ENCODE peak calls at places on chromosome 22, in five cellular contexts. One of them, this sample, is unnamed.

GRCh38 chr22:44920183-44920582 is 89.6 kb downstream of the PHF21B start:
- DNase-seq in lower lobe of right lung: peak
- DNase-seq in IMR-90: no peak
- DNase-seq in upper lobe of right lung: peak
- DNase-seq in body of pancreas: no peak
- DNase-seq in this sample: no peak

GRCh38 chr22:50276143-50276542 is 6.0 kb upstream of the MAPK11 start:
- DNase-seq in body of pancreas: peak
- DNase-seq in lower lobe of right lung: peak
- DNase-seq in IMR-90: peak
- DNase-seq in upper lobe of right lung: peak
- DNase-seq in this sample: peak

GRCh38 chr22:33780761-33781160 is 139.5 kb downstream of the LARGE1 start:
- DNase-seq in upper lobe of right lung: no peak
- DNase-seq in IMR-90: no peak
- DNase-seq in lower lobe of right lung: no peak
- DNase-seq in body of pancreas: peak
- DNase-seq in this sample: no peak

GRCh38 chr22:23579280-23579679 is 810 bp downstream of the IGLL1 start:
- DNase-seq in upper lobe of right lung: no peak
- DNase-seq in lower lobe of right lung: no peak
- DNase-seq in body of pancreas: no peak
- DNase-seq in IMR-90: no peak
- DNase-seq in this sample: no peak

GRCh38 chr22:49046546-49047305 is 780.9 kb downstream of the BRD1 start:
- DNase-seq in IMR-90: no peak
- DNase-seq in upper lobe of right lung: peak
- DNase-seq in body of pancreas: peak
- DNase-seq in lower lobe of right lung: no peak
- DNase-seq in this sample: no peak

GRCh38 chr22:50119768-50120251 is 30.0 kb downstream of the MOV10L1 start:
- DNase-seq in lower lobe of right lung: no peak
- DNase-seq in IMR-90: peak
- DNase-seq in upper lobe of right lung: no peak
- DNase-seq in body of pancreas: no peak
- DNase-seq in this sample: no peak

GRCh38 chr22:26476705-26477340 is 6.8 kb downstream of the HPS4 start:
- DNase-seq in lower lobe of right lung: no peak
- DNase-seq in IMR-90: peak
- DNase-seq in upper lobe of right lung: no peak
- DNase-seq in body of pancreas: no peak
- DNase-seq in this sample: no peak

GRCh38 chr22:23532756-23533155 is 47.3 kb downstream of the IGLL1 start:
- DNase-seq in upper lobe of right lung: peak
- DNase-seq in IMR-90: no peak
- DNase-seq in body of pancreas: no peak
- DNase-seq in lower lobe of right lung: no peak
- DNase-seq in this sample: no peak

GRCh38 chr22:50547231-50547851 is 1.6 kb downstream of the KLHDC7B start:
- DNase-seq in body of pancreas: no peak
- DNase-seq in upper lobe of right lung: peak
- DNase-seq in lower lobe of right lung: peak
- DNase-seq in IMR-90: no peak
- DNase-seq in this sample: no peak

GRCh38 chr22:45585437-45585755 is 82.7 kb downstream of the FBLN1 start:
- DNase-seq in upper lobe of right lung: no peak
- DNase-seq in IMR-90: peak
- DNase-seq in body of pancreas: no peak
- DNase-seq in lower lobe of right lung: peak
- DNase-seq in this sample: peak

GRCh38 chr22:20021196-20022181 is 579 bp downstream of the TANGO2 start:
- DNase-seq in lower lobe of right lung: peak
- DNase-seq in upper lobe of right lung: peak
- DNase-seq in IMR-90: peak
- DNase-seq in body of pancreas: peak
- DNase-seq in this sample: no peak

GRCh38 chr22:26573026-26573662 is 16.8 kb downstream of the TPST2 start:
- DNase-seq in IMR-90: peak
- DNase-seq in body of pancreas: peak
- DNase-seq in lower lobe of right lung: peak
- DNase-seq in upper lobe of right lung: peak
- DNase-seq in this sample: no peak

GRCh38 chr22:41230399-41230785 is 10.3 kb downstream of the CHADL start:
- DNase-seq in lower lobe of right lung: no peak
- DNase-seq in body of pancreas: no peak
- DNase-seq in upper lobe of right lung: no peak
- DNase-seq in IMR-90: no peak
- DNase-seq in this sample: no peak

GRCh38 chr22:39215430-39216142 is 29.2 kb downstream of the PDGFB start:
- DNase-seq in IMR-90: no peak
- DNase-seq in upper lobe of right lung: peak
- DNase-seq in body of pancreas: no peak
- DNase-seq in lower lobe of right lung: peak
- DNase-seq in this sample: no peak

GRCh38 chr22:23207786-23208325 is 27.5 kb downstream of the BCR start:
- DNase-seq in body of pancreas: peak
- DNase-seq in upper lobe of right lung: no peak
- DNase-seq in IMR-90: no peak
- DNase-seq in lower lobe of right lung: no peak
- DNase-seq in this sample: no peak

GRCh38 chr22:17269224-17269606 is 50.0 kb upstream of the ADA2 start:
- DNase-seq in body of pancreas: no peak
- DNase-seq in lower lobe of right lung: no peak
- DNase-seq in upper lobe of right lung: no peak
- DNase-seq in IMR-90: no peak
- DNase-seq in this sample: no peak

GRCh38 chr22:17266261-17266971 is 47.2 kb upstream of the ADA2 start:
- DNase-seq in IMR-90: no peak
- DNase-seq in lower lobe of right lung: no peak
- DNase-seq in upper lobe of right lung: no peak
- DNase-seq in body of pancreas: peak
- DNase-seq in this sample: peak

GRCh38 chr22:17267661-17268330 is 48.6 kb upstream of the ADA2 start:
- DNase-seq in lower lobe of right lung: no peak
- DNase-seq in body of pancreas: no peak
- DNase-seq in upper lobe of right lung: no peak
- DNase-seq in IMR-90: no peak
- DNase-seq in this sample: no peak

GRCh38 chr22:17269607-17270261 is 50.5 kb upstream of the ADA2 start:
- DNase-seq in upper lobe of right lung: no peak
- DNase-seq in lower lobe of right lung: no peak
- DNase-seq in body of pancreas: no peak
- DNase-seq in IMR-90: no peak
- DNase-seq in this sample: no peak

GRCh38 chr22:17268501-17269223 is 49.4 kb upstream of the ADA2 start:
- DNase-seq in lower lobe of right lung: no peak
- DNase-seq in body of pancreas: no peak
- DNase-seq in upper lobe of right lung: no peak
- DNase-seq in IMR-90: no peak
- DNase-seq in this sample: no peak
- TF ChIP-seq CTCF in lower lobe of right lung: peak
- TF ChIP-seq CTCF in body of pancreas: no peak
- TF ChIP-seq CTCF in upper lobe of right lung: peak
- TF ChIP-seq CTCF in IMR-90: no peak
- TF ChIP-seq CTCF in this sample: no peak

GRCh38 chr22:37781434-37782059 is 26.2 kb upstream of the GCAT start:
- DNase-seq in upper lobe of right lung: no peak
- DNase-seq in lower lobe of right lung: no peak
- DNase-seq in body of pancreas: no peak
- DNase-seq in IMR-90: peak
- DNase-seq in this sample: no peak

GRCh38 chr22:37775785-37776638 is 31.7 kb upstream of the GCAT start:
- DNase-seq in upper lobe of right lung: no peak
- DNase-seq in lower lobe of right lung: no peak
- DNase-seq in IMR-90: peak
- DNase-seq in body of pancreas: no peak
- DNase-seq in this sample: no peak

GRCh38 chr22:37777122-37777687 is 30.5 kb upstream of the GCAT start:
- DNase-seq in lower lobe of right lung: peak
- DNase-seq in IMR-90: peak
- DNase-seq in upper lobe of right lung: peak
- DNase-seq in body of pancreas: peak
- DNase-seq in this sample: no peak

GRCh38 chr22:37776639-37777005 is 31.1 kb upstream of the GCAT start:
- DNase-seq in upper lobe of right lung: no peak
- DNase-seq in body of pancreas: no peak
- DNase-seq in lower lobe of right lung: no peak
- DNase-seq in IMR-90: no peak
- DNase-seq in this sample: no peak

DNA sequence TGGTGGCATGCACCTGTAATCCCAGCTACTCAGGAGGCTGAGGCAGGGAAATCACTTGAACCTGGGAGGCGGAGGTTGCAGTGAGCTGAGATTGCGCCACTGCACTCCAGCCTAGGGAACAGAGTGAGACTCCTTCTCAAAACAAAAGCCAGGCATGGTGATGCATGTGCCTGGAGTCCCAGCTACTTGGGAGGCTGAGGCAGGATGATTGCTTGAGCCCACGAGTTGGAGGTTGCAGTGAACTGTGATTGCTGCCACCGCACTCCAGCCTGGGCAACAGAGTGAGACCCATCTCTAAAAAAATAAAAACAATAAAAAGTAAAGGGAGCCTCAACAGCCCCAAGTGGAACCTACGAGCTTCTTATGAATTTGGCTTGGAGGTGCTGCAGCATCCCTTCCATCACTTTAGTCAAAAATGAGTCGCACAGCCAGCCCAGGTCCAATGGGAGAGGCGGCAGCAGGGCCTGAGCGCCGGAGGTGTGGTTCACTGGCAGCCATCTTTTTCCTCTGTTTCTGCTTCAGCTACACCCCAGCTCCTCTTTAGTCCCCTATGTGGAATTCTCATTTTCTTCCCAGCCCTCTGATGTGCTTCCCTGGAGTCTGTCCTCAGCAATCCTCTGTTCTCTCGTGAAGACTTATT is 29.2 kb upstream of the GCAT start:
- DNase-seq in upper lobe of right lung: no peak
- DNase-seq in body of pancreas: no peak
- DNase-seq in IMR-90: no peak
- DNase-seq in lower lobe of right lung: no peak
- DNase-seq in this sample: no peak
- TF ChIP-seq CTCF in upper lobe of right lung: no peak
- TF ChIP-seq CTCF in body of pancreas: no peak
- TF ChIP-seq CTCF in IMR-90: no peak
- TF ChIP-seq CTCF in lower lobe of right lung: no peak
- TF ChIP-seq CTCF in this sample: no peak

GRCh38 chr22:37739611-37740049 is 42.8 kb downstream of the TRIOBP start:
- DNase-seq in upper lobe of right lung: peak
- DNase-seq in IMR-90: no peak
- DNase-seq in lower lobe of right lung: peak
- DNase-seq in body of pancreas: peak
- DNase-seq in this sample: no peak

GRCh38 chr22:37740455-37741311 is 43.8 kb downstream of the TRIOBP start:
- DNase-seq in IMR-90: no peak
- DNase-seq in lower lobe of right lung: no peak
- DNase-seq in upper lobe of right lung: no peak
- DNase-seq in body of pancreas: no peak
- DNase-seq in this sample: no peak

GRCh38 chr22:37741312-37741795 is 44.5 kb downstream of the TRIOBP start:
- DNase-seq in IMR-90: peak
- DNase-seq in upper lobe of right lung: peak
- DNase-seq in body of pancreas: peak
- DNase-seq in lower lobe of right lung: peak
- DNase-seq in this sample: peak

GRCh38 chr22:37742374-37743092 is 45.7 kb downstream of the TRIOBP start:
- DNase-seq in IMR-90: peak
- DNase-seq in body of pancreas: no peak
- DNase-seq in upper lobe of right lung: no peak
- DNase-seq in lower lobe of right lung: no peak
- DNase-seq in this sample: no peak

DNA sequence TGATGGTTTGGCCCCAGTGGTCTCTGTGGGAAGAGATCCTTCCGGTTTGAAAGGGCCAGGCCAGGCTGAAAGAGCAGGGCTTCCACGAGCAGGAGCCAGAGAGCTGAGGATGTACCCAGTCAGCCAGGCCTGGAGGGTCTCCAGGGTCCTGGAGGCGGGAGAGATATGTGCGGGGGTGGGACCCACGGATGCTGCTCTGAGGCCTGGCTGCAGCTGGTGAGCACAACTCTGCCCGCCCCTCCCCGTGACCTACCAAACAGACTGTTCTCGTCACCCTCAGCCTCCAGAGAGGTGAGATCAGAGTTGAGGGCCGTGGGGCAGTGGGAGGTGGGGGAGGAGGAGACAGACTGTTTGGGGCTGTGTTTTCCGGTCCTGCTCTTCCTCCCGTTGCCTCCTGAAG is 42.2 kb downstream of the TRIOBP start:
- DNase-seq in lower lobe of right lung: peak
- DNase-seq in body of pancreas: peak
- DNase-seq in IMR-90: peak
- DNase-seq in upper lobe of right lung: peak
- DNase-seq in this sample: peak
- TF ChIP-seq CTCF in lower lobe of right lung: no peak
- TF ChIP-seq CTCF in body of pancreas: no peak
- TF ChIP-seq CTCF in IMR-90: peak
- TF ChIP-seq CTCF in upper lobe of right lung: no peak
- TF ChIP-seq CTCF in this sample: no peak

DNA sequence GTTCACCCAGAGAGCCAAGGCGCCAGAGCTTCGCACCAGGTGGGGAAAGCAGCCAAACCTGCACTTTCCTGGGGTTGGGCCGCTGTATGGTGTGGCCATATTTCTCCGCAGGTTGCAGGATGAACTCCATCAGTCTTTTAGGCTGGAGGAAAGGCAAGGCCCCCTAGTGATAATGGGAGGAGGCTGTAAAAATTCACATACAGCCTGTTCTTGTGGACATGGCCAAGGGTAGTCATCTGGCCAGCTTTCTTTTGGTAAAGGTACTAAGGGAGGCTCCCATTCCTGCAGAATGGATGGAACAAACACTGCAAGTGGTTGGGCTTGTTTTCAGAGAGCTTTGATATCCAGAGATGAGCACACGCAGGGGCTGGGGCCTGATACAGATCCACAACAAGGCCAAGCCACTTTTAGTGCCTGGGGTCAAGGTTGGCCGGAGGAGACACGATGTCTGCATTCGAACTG is 29.6 kb downstream of the C22orf31 start:
- DNase-seq in upper lobe of right lung: no peak
- DNase-seq in lower lobe of right lung: no peak
- DNase-seq in IMR-90: no peak
- DNase-seq in body of pancreas: no peak
- DNase-seq in this sample: no peak
- TF ChIP-seq CTCF in upper lobe of right lung: no peak
- TF ChIP-seq CTCF in lower lobe of right lung: no peak
- TF ChIP-seq CTCF in IMR-90: no peak
- TF ChIP-seq CTCF in body of pancreas: no peak
- TF ChIP-seq CTCF in this sample: no peak

GRCh38 chr22:30488121-30488520 is 16.3 kb upstream of the SEC14L3 start:
- DNase-seq in IMR-90: no peak
- DNase-seq in upper lobe of right lung: no peak
- DNase-seq in lower lobe of right lung: no peak
- DNase-seq in body of pancreas: no peak
- DNase-seq in this sample: no peak

GRCh38 chr22:30491381-30491780 is 14.1 kb downstream of the SEC14L4 start:
- DNase-seq in lower lobe of right lung: peak
- DNase-seq in IMR-90: no peak
- DNase-seq in upper lobe of right lung: no peak
- DNase-seq in body of pancreas: no peak
- DNase-seq in this sample: no peak

GRCh38 chr22:30486661-30487115 is 14.9 kb upstream of the SEC14L3 start:
- DNase-seq in lower lobe of right lung: peak
- DNase-seq in body of pancreas: peak
- DNase-seq in upper lobe of right lung: no peak
- DNase-seq in IMR-90: no peak
- DNase-seq in this sample: no peak

GRCh38 chr22:30492144-30492543 is 13.4 kb downstream of the SEC14L4 start:
- DNase-seq in body of pancreas: no peak
- DNase-seq in IMR-90: no peak
- DNase-seq in lower lobe of right lung: peak
- DNase-seq in upper lobe of right lung: no peak
- DNase-seq in this sample: no peak

GRCh38 chr22:30490399-30490798 is 15.1 kb downstream of the SEC14L4 start:
- DNase-seq in body of pancreas: no peak
- DNase-seq in upper lobe of right lung: no peak
- DNase-seq in IMR-90: no peak
- DNase-seq in lower lobe of right lung: peak
- DNase-seq in this sample: no peak
- TF ChIP-seq CTCF in body of pancreas: no peak
- TF ChIP-seq CTCF in upper lobe of right lung: no peak
- TF ChIP-seq CTCF in IMR-90: peak
- TF ChIP-seq CTCF in lower lobe of right lung: no peak
- TF ChIP-seq CTCF in this sample: no peak